ENCODE peak calls at places on chromosomes 12 and 14, in four cellular contexts. X is left ventricle myocardium inferior, O is A673, S is heart left ventricle. L is an unnamed sample. For H3K9me3, the result is how much of the 10 kb centered on the place peaks cover.

GRCh38 chr14:68797180-68797670 is 4.4 kb upstream of the ZFP36L1 start:
- DNase-seq in X (no peak), O (no peak), S (peak), L (peak)

GRCh38 chr12:67077617-67078016 is 191.5 kb upstream of the CAND1 start:
- DNase-seq in X (no peak), O (no peak), S (no peak), L (no peak)

GRCh38 chr12:71780207-71780822 is 25.7 kb downstream of the RAB21 start:
- DNase-seq in X (no peak), O (peak), S (peak), L (peak)

GRCh38 chr12:72491399-72491798 is 219.2 kb downstream of the TRHDE start:
- DNase-seq in X (no peak), O (no peak), S (no peak), L (no peak)

GRCh38 chr14:37988472-37988871 is 219.2 kb upstream of the SSTR1 start:
- DNase-seq in X (no peak), O (no peak), S (no peak), L (no peak)

GRCh38 chr12:70271025-70271424 is 27.8 kb downstream of the CNOT2 start:
- DNase-seq in X (no peak), O (peak), S (no peak), L (no peak)

GRCh38 chr14:92684801-92685560 is 63.4 kb downstream of the LGMN start:
- DNase-seq in X (no peak), O (no peak), S (no peak), L (no peak)

GRCh38 chr12:76032043-76032981 is 736 bp upstream of the PHLDA1 start:
- DNase-seq in X (peak), O (peak), S (peak), L (peak)

GRCh38 chr12:110107369-110108281 is 16.5 kb upstream of the IFT81 start:
- DNase-seq in X (peak), O (peak), S (peak), L (peak)

GRCh38 chr14:61632401-61633195 is 62.7 kb upstream of the HIF1A start:
- DNase-seq in X (no peak), O (no peak), S (no peak), L (no peak)

GRCh38 chr14:96752594-96752993 is 44.6 kb upstream of the VRK1 start:
- DNase-seq in X (no peak), O (no peak), S (no peak), L (no peak)

GRCh38 chr12:89783321-89784060 is 74.9 kb upstream of the ATP2B1 start:
- DNase-seq in X (no peak), O (peak), S (peak), L (no peak)

GRCh38 chr12:92136883-92137582 is 8.6 kb downstream of the BTG1 start:
- DNase-seq in X (no peak), O (peak), S (no peak), L (no peak)

GRCh38 chr14:21536395-21537087 is 10.4 kb upstream of the SALL2 start:
- DNase-seq in X (no peak), O (peak), S (no peak), L (no peak)
- H3K4me3 ChIP-seq in X (peak), O (peak), S (peak), L (peak)

DNA sequence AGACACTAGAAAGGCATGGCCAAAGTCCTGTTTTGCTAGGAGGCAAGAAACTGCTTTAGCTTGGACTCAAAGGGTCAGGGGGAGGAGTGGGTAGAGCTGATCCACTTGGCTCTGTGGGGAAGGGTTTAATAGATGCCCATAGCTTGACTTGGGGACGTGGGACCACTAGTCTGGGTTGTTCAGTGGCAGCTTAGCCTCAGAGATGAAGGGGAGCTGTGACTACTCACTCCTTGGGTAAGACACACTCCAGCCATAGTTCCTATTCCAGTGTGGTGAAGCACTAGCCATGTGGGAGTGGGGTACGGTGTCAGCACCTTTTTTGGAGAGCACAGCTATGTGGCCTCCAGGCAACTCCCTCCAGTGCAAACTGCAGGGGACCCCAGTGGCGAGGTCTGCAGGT is 257.3 kb downstream of the TMEM121 start:
- DNase-seq in X (no peak), O (no peak), S (no peak), L (no peak)
- H3K9me3 ChIP-seq in X (under half), O (under half), S (under half), L (under half)

DNA sequence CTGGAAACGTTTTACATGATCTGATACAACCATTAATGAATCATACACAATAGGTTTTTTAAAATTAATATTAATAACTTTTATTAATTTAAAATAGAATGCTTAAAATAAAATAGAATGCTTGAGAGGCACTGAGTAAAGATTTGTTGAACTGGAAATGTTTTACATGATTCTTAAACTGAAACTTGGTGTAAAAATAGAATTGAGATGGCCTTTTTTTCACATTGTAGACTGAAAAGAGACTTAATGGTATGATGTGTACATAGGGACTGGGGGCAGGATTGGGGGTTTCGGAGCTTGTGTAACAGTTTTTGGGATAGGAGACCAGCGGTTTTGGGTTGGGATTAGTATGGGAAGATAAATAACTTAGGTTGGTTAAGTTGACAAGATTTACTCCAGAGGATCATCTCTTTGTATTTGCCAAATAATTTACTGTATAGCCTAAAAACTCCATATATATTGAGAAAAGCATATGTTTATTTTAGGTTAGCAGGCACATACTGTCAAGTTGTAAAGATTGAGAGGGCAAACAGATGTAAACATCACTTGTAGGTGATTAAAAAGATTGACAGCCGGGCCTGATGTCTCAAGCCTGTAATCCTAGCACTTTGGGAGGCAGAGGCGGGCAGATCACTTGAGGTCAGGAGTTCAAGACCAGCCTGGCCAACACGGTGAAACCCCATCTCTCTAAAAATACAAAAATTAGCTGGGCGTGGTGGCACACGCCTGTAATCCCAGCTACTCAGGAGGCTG is 2.0 kb upstream of the ZNF410 start:
- DNase-seq in X (no peak), O (no peak), S (no peak), L (no peak)
- H3K4me3 ChIP-seq in X (no peak), O (no peak), S (no peak), L (no peak)

DNA sequence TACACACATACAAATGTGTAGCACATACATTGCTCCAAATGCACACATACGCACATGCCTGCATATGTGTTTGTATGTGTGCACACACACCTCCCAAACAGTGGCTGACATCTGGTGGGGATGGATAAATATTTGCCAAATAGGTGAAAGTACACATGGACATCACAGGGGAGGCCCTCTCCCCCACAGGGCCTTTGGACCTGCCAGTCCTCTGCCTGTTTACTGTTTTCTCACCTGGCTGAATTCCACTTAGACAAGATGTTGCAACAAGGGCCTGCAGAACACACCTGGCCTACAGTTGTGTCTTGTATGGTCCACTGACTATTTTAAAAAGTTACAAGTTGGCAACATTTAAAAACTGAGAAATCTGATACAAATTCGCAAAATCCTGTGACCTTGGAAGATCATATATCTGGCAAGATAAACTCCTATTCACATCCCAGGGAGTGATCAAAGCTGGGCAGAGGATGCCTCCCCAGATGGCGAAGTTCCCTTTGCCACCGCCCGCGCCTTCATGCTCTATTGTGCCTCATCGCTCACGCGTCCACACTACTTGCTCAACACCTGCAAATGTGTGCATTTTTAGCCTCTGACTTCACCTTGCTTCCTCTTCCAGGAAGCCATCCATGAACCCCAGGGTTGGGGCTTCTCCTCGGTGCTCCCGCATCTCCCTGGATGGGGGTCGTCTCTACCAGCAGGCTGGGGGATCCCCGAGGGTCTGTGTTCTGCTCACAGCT is 118.4 kb upstream of the FZD10 start:
- DNase-seq in X (no peak), O (no peak), S (no peak), L (no peak)
- H3K9me3 ChIP-seq in X (under half), O (under half), S (under half), L (under half)

GRCh38 chr14:77037886-77038511 is 9.5 kb upstream of the IRF2BPL start:
- DNase-seq in X (no peak), O (no peak), S (peak), L (no peak)
- H3K4me3 ChIP-seq in X (no peak), O (peak), S (no peak), L (no peak)

GRCh38 chr12:26688344-26688904 is 144.6 kb downstream of the ITPR2 start:
- DNase-seq in X (no peak), O (no peak), S (no peak), L (no peak)
- H3K9me3 ChIP-seq in X (under half), O (under half), S (under half), L (under half)

L was measured in testis.